ENCODE peak calls at places on chromosomes 16 and 17, in six cellular contexts. Q, W, F, C, B and S are unnamed samples.

GRCh38 chr16:57430955-57431354 is 16.2 kb downstream of the CIAPIN1 start:
- DNase-seq in Q (no peak), W (no peak), F (no peak), C (no peak), B (no peak), S (no peak)

GRCh38 chr17:43090022-43090421 is 35.1 kb downstream of the BRCA1 start:
- DNase-seq in Q (no peak), W (no peak), F (no peak), C (no peak), B (no peak), S (no peak)

GRCh38 chr16:28587386-28587785 is 9.5 kb downstream of the SULT1A2 start:
- DNase-seq in Q (no peak), W (no peak), F (no peak), C (no peak), B (peak; percentile 57), S (no peak)

GRCh38 chr17:57604771-57605733 is 140.0 kb downstream of the CCDC182 start:
- DNase-seq in Q (peak; percentile 35), W (peak; percentile 62), F (peak; percentile 84), C (peak; percentile 65), B (no peak), S (no peak)

GRCh38 chr17:6366144-6366755 is 68.7 kb downstream of the AIPL1 start:
- DNase-seq in Q (no peak), W (no peak), F (no peak), C (peak; percentile 27), B (no peak), S (no peak)

GRCh38 chr17:37558299-37558698 is 50.9 kb downstream of the SYNRG start:
- DNase-seq in Q (no peak), W (no peak), F (no peak), C (no peak), B (no peak), S (no peak)

GRCh38 chr16:27495191-27495590 is 54.5 kb downstream of the GTF3C1 start:
- DNase-seq in Q (peak; percentile 71), W (peak; percentile 45), F (peak; percentile 72), C (no peak), B (no peak), S (no peak)

GRCh38 chr16:28010671-28011070 is 52.8 kb downstream of the GSG1L start:
- DNase-seq in Q (no peak), W (no peak), F (no peak), C (no peak), B (no peak), S (no peak)

GRCh38 chr17:47276868-47277267 is 23.2 kb downstream of the ITGB3 start:
- DNase-seq in Q (peak; percentile 69), W (peak; percentile 86), F (peak; percentile 94), C (peak; percentile 71), B (no peak), S (peak; percentile 68)

GRCh38 chr16:79600636-79601091 is at the start of gene MAF:
- DNase-seq in Q (peak; percentile 91), W (peak; percentile 92), F (peak; percentile 95), C (peak; percentile 95), B (peak; percentile 70), S (peak; percentile 82)
- TF ChIP-seq POLR2A in Q (peak; percentile 76), W (no peak), F (no peak), C (no peak), B (no peak), S (no peak)

DNA sequence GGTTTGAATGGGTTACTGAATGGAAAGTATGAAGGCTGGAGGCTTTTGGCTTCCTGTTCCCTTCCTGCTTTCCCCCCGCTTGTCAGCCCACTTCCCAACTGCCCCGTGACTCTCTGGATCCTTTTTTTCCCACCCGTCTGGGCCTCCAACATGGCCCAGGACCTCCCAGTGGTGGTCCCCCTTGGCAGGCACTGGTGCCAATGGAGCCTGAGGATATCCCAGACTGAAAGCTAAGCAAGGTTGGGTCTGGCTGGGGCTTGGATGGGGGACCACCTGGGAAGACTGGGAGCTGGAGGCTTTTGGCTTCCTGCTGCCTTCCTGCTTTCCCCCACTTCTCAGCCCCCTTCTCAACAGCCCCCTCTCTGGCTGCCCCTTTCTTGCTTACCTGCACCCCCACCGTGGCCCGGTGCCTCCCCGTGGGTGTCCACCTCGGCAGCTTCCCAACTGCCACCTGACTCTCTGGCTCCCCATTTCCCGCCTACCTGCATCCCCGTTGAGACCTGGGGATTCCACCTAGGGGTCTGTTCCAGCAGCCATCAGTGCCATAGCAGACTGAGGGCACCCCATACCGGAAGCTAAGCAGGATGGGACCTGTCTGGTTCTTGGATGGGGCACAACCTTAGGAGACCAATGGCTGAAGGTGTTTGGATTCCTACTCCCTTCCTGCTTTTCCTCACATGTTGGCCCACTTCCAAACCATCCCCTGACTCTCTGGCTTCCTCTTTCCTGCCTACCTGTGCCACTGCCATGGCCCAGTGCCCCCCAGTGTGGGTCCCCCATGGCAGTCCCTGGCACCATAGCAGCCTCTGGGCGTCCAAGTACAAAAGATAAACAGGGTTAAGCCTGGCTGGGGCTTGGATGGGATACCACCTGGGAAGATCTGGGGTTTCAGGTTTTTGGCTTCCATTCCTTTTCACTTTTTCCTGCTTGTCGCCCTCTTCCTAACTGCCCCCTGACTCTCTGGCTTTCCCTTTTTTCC is 2295.3 kb downstream of the TP53TG3F start:
- DNase-seq in Q (no peak), W (peak; percentile 11), F (no peak), C (no peak), B (no peak), S (no peak)
- H3K9me3 ChIP-seq in Q (peaks cover 55% of the 10 kb centered on the region), W (peaks cover 7% of the 10 kb centered on the region), F (no peaks in the 10 kb centered on the region), C (no peaks in the 10 kb centered on the region), B (no peaks in the 10 kb centered on the region), S (peaks cover 41% of the 10 kb centered on the region)

DNA sequence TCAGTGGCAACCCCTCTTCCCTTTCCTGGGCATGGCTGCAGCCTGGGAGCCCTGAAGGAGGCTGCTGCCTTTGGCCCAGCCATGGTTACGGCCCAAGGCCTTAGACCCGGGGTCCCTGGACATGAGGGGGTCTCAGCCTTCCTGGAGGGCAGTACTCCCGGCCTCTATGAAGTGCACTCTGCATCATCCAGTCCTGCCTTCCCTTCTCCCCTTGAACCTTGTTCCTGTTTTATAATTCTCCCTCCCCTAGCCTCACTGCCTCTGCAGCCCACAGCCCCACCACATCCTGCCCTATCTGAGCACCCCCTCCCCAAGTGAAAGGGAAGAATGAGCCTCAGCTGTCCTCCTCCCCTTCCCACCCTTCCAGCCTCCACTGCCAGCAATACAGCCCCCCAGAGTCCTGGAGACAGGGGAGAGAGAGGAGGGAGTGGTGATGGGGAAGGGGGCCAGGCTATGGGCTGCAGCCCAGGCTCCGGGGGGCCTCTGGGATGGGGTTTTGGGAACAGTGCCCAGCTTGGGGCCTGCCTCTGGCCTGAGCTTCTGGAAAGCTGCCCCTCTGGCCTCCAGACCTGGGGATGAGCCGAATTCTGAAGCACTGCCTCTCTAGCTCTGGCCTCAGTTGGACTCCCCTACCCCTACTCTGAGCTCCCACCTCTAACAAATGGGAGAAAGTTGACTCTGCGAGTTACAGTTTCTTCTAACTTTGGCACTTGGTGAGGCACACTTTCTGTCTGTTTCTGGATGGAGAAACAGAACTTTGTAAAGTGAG is 7.6 kb downstream of the CCR7 start:
- DNase-seq in Q (no peak), W (peak; percentile 50), F (no peak), C (no peak), B (no peak), S (no peak)
- TF ChIP-seq POLR2A in Q (no peak), W (no peak), F (no peak), C (no peak), B (no peak), S (no peak)

GRCh38 chr17:72802726-72803125 is 289.8 kb downstream of the SLC39A11 start:
- DNase-seq in Q (no peak), W (no peak), F (no peak), C (no peak), B (no peak), S (no peak)

GRCh38 chr17:72794152-72794551 is 298.3 kb downstream of the SLC39A11 start:
- DNase-seq in Q (no peak), W (no peak), F (no peak), C (no peak), B (no peak), S (no peak)

GRCh38 chr17:72795941-72796340 is 296.5 kb downstream of the SLC39A11 start:
- DNase-seq in Q (no peak), W (no peak), F (no peak), C (no peak), B (no peak), S (no peak)

GRCh38 chr17:72792771-72793170 is 299.7 kb downstream of the SLC39A11 start:
- DNase-seq in Q (no peak), W (no peak), F (no peak), C (no peak), B (no peak), S (no peak)

DNA sequence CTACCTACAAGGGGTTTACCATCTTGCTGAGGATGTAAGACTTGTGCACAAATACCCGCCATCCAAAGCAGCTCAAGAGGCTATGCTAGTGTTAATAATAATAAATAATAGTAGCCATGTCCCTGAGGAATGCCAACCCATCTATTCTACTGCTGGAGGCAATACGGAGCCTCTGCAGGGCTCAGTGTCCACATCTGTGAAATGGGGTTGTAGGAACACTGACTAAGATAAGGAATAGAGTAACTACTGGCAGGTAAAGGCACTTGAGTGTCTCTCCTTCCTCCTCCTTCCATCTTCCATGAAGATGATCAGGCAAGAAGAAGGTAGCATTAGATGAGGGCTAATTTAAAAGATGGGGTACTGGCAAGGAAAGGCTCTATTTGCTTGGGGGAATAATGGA is 295.3 kb downstream of the SLC39A11 start:
- DNase-seq in Q (no peak), W (no peak), F (no peak), C (no peak), B (no peak), S (no peak)
- H3K9me3 ChIP-seq in Q (peaks cover 74% of the 10 kb centered on the region), W (peaks cover 37% of the 10 kb centered on the region), F (peaks cover 4% of the 10 kb centered on the region), C (no peaks in the 10 kb centered on the region), B (peaks cover 33% of the 10 kb centered on the region), S (peaks cover 39% of the 10 kb centered on the region)

DNA sequence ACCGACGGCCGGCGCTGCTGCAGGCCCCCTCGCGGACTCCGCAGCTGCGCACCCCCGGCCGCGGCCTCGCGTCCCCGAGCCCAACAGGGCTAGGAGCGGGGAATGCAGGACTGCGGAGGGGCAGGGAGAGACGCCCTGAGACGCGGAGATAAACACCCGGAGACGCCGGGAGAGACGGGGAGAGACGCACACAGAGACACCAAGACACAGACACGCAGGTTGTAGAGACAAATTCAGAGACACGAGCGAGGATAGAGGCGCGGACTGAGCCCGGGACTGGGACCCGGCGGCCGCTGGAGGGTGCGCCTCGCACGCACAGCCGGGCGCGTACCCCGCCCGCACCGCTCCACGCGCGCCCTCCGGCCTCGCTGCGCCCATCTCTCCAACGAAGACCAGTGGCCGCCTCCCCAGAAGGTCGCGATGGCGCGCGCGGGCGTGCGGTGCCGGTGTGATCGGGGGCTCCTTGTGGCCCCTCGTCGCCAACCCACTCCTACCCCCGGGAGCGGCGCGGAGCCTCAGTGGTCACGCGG is 902 bp downstream of the STAC2 start:
- DNase-seq in Q (no peak), W (no peak), F (no peak), C (no peak), B (no peak), S (no peak)
- TF ChIP-seq POLR2A in Q (no peak), W (no peak), F (no peak), C (no peak), B (no peak), S (no peak)

GRCh38 chr17:11768106-11768505 is 169.8 kb downstream of the DNAH9 start:
- DNase-seq in Q (no peak), W (no peak), F (no peak), C (no peak), B (no peak), S (no peak)
- H3K9me3 ChIP-seq in Q (no peaks in the 10 kb centered on the region), W (no peaks in the 10 kb centered on the region), F (no peaks in the 10 kb centered on the region), C (no peaks in the 10 kb centered on the region), B (no peaks in the 10 kb centered on the region), S (no peaks in the 10 kb centered on the region)

GRCh38 chr17:31094600-31095238 is at the start of gene NF1:
- DNase-seq in Q (peak; percentile 90), W (peak; percentile 97), F (peak; percentile 99), C (peak; percentile 98), B (peak; percentile 99), S (peak; percentile 95)
- TF ChIP-seq POLR2A in Q (peak; percentile 63), W (no peak), F (no peak), C (peak; percentile 54), B (peak; percentile 84), S (peak; percentile 47)

GRCh38 chr16:35752012-35752772 is 2292.8 kb downstream of the TP53TG3F start:
- DNase-seq in Q (no peak), W (no peak), F (no peak), C (no peak), B (no peak), S (no peak)
- H3K9me3 ChIP-seq in Q (peaks cover 75% of the 10 kb centered on the region), W (no peaks in the 10 kb centered on the region), F (no peaks in the 10 kb centered on the region), C (no peaks in the 10 kb centered on the region), B (no peaks in the 10 kb centered on the region), S (peaks cover 45% of the 10 kb centered on the region)